ENCODE peak calls at places on chromosomes 16 and 17, in five cellular contexts. One of them, this sample, is unnamed.

GRCh38 chr16:75070055-75070841 is 46.3 kb downstream of the LDHD start:
- DNase-seq in NCI-H146: no peak
- DNase-seq in NCI-H446 treated with DMSO at 0.1 percent for 48 hours: peak; percentile 71
- DNase-seq in brain microvascular endothelial cell: no peak
- DNase-seq in amniotic stem cell: no peak
- DNase-seq in this sample: no peak

GRCh38 chr17:13256545-13256944 is 238.7 kb upstream of the ELAC2 start:
- DNase-seq in NCI-H146: peak; percentile 36
- DNase-seq in NCI-H446 treated with DMSO at 0.1 percent for 48 hours: no peak
- DNase-seq in brain microvascular endothelial cell: no peak
- DNase-seq in amniotic stem cell: no peak
- DNase-seq in this sample: no peak

GRCh38 chr17:32684087-32684828 is 192.7 kb downstream of the MYO1D start:
- DNase-seq in NCI-H146: peak; percentile 33
- DNase-seq in NCI-H446 treated with DMSO at 0.1 percent for 48 hours: no peak
- DNase-seq in brain microvascular endothelial cell: no peak
- DNase-seq in amniotic stem cell: no peak
- DNase-seq in this sample: no peak

GRCh38 chr17:32489320-32490100 is 2.7 kb downstream of the CDK5R1 start:
- DNase-seq in NCI-H146: peak; percentile 47
- DNase-seq in NCI-H446 treated with DMSO at 0.1 percent for 48 hours: no peak
- DNase-seq in brain microvascular endothelial cell: no peak
- DNase-seq in amniotic stem cell: no peak
- DNase-seq in this sample: no peak

GRCh38 chr16:31201511-31202401 is 804 bp downstream of the PYCARD start:
- DNase-seq in NCI-H146: peak; percentile 48
- DNase-seq in NCI-H446 treated with DMSO at 0.1 percent for 48 hours: no peak
- DNase-seq in brain microvascular endothelial cell: no peak
- DNase-seq in amniotic stem cell: no peak
- DNase-seq in this sample: no peak

GRCh38 chr17:48240562-48241130 is 133.1 kb downstream of the SNX11 start:
- DNase-seq in NCI-H146: no peak
- DNase-seq in NCI-H446 treated with DMSO at 0.1 percent for 48 hours: no peak
- DNase-seq in brain microvascular endothelial cell: peak; percentile 65
- DNase-seq in amniotic stem cell: no peak
- DNase-seq in this sample: no peak

GRCh38 chr17:28343491-28343932 is 8.0 kb downstream of the TNFAIP1 start:
- DNase-seq in NCI-H146: no peak
- DNase-seq in NCI-H446 treated with DMSO at 0.1 percent for 48 hours: no peak
- DNase-seq in brain microvascular endothelial cell: no peak
- DNase-seq in amniotic stem cell: no peak
- DNase-seq in this sample: no peak

GRCh38 chr17:81076097-81076754 is 41.3 kb downstream of the BAIAP2 start:
- DNase-seq in NCI-H146: peak; percentile 23
- DNase-seq in NCI-H446 treated with DMSO at 0.1 percent for 48 hours: no peak
- DNase-seq in brain microvascular endothelial cell: no peak
- DNase-seq in amniotic stem cell: no peak
- DNase-seq in this sample: peak; percentile 33

GRCh38 chr16:87559976-87560375 is 42.3 kb upstream of the JPH3 start:
- DNase-seq in NCI-H146: no peak
- DNase-seq in NCI-H446 treated with DMSO at 0.1 percent for 48 hours: no peak
- DNase-seq in brain microvascular endothelial cell: no peak
- DNase-seq in amniotic stem cell: no peak
- DNase-seq in this sample: no peak

GRCh38 chr16:709651-710499 is 4.3 kb upstream of the FBXL16 start:
- DNase-seq in NCI-H146: peak; percentile 95
- DNase-seq in NCI-H446 treated with DMSO at 0.1 percent for 48 hours: peak; percentile 66
- DNase-seq in brain microvascular endothelial cell: peak; percentile 96
- DNase-seq in amniotic stem cell: no peak
- DNase-seq in this sample: peak; percentile 94

GRCh38 chr16:85971877-85972638 is 73.1 kb downstream of the IRF8 start:
- DNase-seq in NCI-H146: no peak
- DNase-seq in NCI-H446 treated with DMSO at 0.1 percent for 48 hours: no peak
- DNase-seq in brain microvascular endothelial cell: no peak
- DNase-seq in amniotic stem cell: no peak
- DNase-seq in this sample: no peak

GRCh38 chr16:72210072-72210471 is 38.1 kb upstream of the PMFBP1 start:
- DNase-seq in NCI-H146: peak; percentile 62
- DNase-seq in NCI-H446 treated with DMSO at 0.1 percent for 48 hours: no peak
- DNase-seq in brain microvascular endothelial cell: no peak
- DNase-seq in amniotic stem cell: no peak
- DNase-seq in this sample: no peak

GRCh38 chr17:83079340-83079747 is at the start of gene METRNL:
- DNase-seq in NCI-H146: peak; percentile 36
- DNase-seq in NCI-H446 treated with DMSO at 0.1 percent for 48 hours: no peak
- DNase-seq in brain microvascular endothelial cell: peak; percentile 45
- DNase-seq in amniotic stem cell: peak; percentile 54
- DNase-seq in this sample: peak; percentile 17

GRCh38 chr16:53094013-53094630 is 39.3 kb downstream of the CHD9 start:
- DNase-seq in NCI-H146: peak; percentile 56
- DNase-seq in NCI-H446 treated with DMSO at 0.1 percent for 48 hours: no peak
- DNase-seq in brain microvascular endothelial cell: peak; percentile 48
- DNase-seq in amniotic stem cell: no peak
- DNase-seq in this sample: no peak

GRCh38 chr17:80486692-80487091 is 10.3 kb upstream of the NPTX1 start:
- DNase-seq in NCI-H146: no peak
- DNase-seq in NCI-H446 treated with DMSO at 0.1 percent for 48 hours: no peak
- DNase-seq in brain microvascular endothelial cell: no peak
- DNase-seq in amniotic stem cell: no peak
- DNase-seq in this sample: no peak

GRCh38 chr17:74045608-74046007 is 157.9 kb upstream of the RPL38 start:
- DNase-seq in NCI-H146: peak; percentile 8
- DNase-seq in NCI-H446 treated with DMSO at 0.1 percent for 48 hours: no peak
- DNase-seq in brain microvascular endothelial cell: no peak
- DNase-seq in amniotic stem cell: no peak
- DNase-seq in this sample: no peak

GRCh38 chr16:84361546-84361945 is 6.8 kb upstream of the ATP2C2 start:
- DNase-seq in NCI-H146: no peak
- DNase-seq in NCI-H446 treated with DMSO at 0.1 percent for 48 hours: no peak
- DNase-seq in brain microvascular endothelial cell: no peak
- DNase-seq in amniotic stem cell: no peak
- DNase-seq in this sample: no peak

GRCh38 chr16:5024632-5025031 is 9.1 kb downstream of the NAGPA start:
- DNase-seq in NCI-H146: peak; percentile 75
- DNase-seq in NCI-H446 treated with DMSO at 0.1 percent for 48 hours: no peak
- DNase-seq in brain microvascular endothelial cell: no peak
- DNase-seq in amniotic stem cell: no peak
- DNase-seq in this sample: peak; percentile 20

GRCh38 chr17:29874931-29875596 is 55.0 kb downstream of the SSH2 start:
- DNase-seq in NCI-H146: no peak
- DNase-seq in NCI-H446 treated with DMSO at 0.1 percent for 48 hours: no peak
- DNase-seq in brain microvascular endothelial cell: no peak
- DNase-seq in amniotic stem cell: no peak
- DNase-seq in this sample: no peak

GRCh38 chr16:10040136-10041080 is 141.8 kb downstream of the GRIN2A start:
- DNase-seq in NCI-H146: no peak
- DNase-seq in NCI-H446 treated with DMSO at 0.1 percent for 48 hours: no peak
- DNase-seq in brain microvascular endothelial cell: no peak
- DNase-seq in amniotic stem cell: no peak
- DNase-seq in this sample: no peak

GRCh38 chr16:65306722-65307121 is 184.9 kb upstream of the CDH11 start:
- DNase-seq in NCI-H146: no peak
- DNase-seq in NCI-H446 treated with DMSO at 0.1 percent for 48 hours: no peak
- DNase-seq in brain microvascular endothelial cell: no peak
- DNase-seq in amniotic stem cell: no peak
- DNase-seq in this sample: no peak

GRCh38 chr16:57051696-57052228 is 40.6 kb upstream of the CPNE2 start:
- DNase-seq in NCI-H146: no peak
- DNase-seq in NCI-H446 treated with DMSO at 0.1 percent for 48 hours: no peak
- DNase-seq in brain microvascular endothelial cell: no peak
- DNase-seq in amniotic stem cell: no peak
- DNase-seq in this sample: no peak

GRCh38 chr16:58417600-58417999 is 25.3 kb downstream of the GINS3 start:
- DNase-seq in NCI-H146: no peak
- DNase-seq in NCI-H446 treated with DMSO at 0.1 percent for 48 hours: no peak
- DNase-seq in brain microvascular endothelial cell: no peak
- DNase-seq in amniotic stem cell: no peak
- DNase-seq in this sample: no peak

GRCh38 chr17:79169861-79170260 is 95.2 kb downstream of the ENGASE start:
- DNase-seq in NCI-H146: no peak
- DNase-seq in NCI-H446 treated with DMSO at 0.1 percent for 48 hours: no peak
- DNase-seq in brain microvascular endothelial cell: no peak
- DNase-seq in amniotic stem cell: no peak
- DNase-seq in this sample: no peak

GRCh38 chr17:43042025-43042424 is 17.0 kb downstream of the RND2 start:
- DNase-seq in NCI-H146: no peak
- DNase-seq in NCI-H446 treated with DMSO at 0.1 percent for 48 hours: no peak
- DNase-seq in brain microvascular endothelial cell: no peak
- DNase-seq in amniotic stem cell: no peak
- DNase-seq in this sample: no peak

GRCh38 chr16:4799171-4799855 is 3.1 kb downstream of the ROGDI start:
- DNase-seq in NCI-H146: no peak
- DNase-seq in NCI-H446 treated with DMSO at 0.1 percent for 48 hours: no peak
- DNase-seq in brain microvascular endothelial cell: no peak
- DNase-seq in amniotic stem cell: no peak
- DNase-seq in this sample: no peak

GRCh38 chr17:45247429-45248131 is 14.3 kb downstream of the SPATA32 start:
- DNase-seq in NCI-H146: peak; percentile 99
- DNase-seq in NCI-H446 treated with DMSO at 0.1 percent for 48 hours: peak; percentile 82
- DNase-seq in brain microvascular endothelial cell: peak; percentile 41
- DNase-seq in amniotic stem cell: peak; percentile 29
- DNase-seq in this sample: peak; percentile 97

GRCh38 chr17:16438173-16438556 is 22.8 kb downstream of the TRPV2 start:
- DNase-seq in NCI-H146: no peak
- DNase-seq in NCI-H446 treated with DMSO at 0.1 percent for 48 hours: no peak
- DNase-seq in brain microvascular endothelial cell: no peak
- DNase-seq in amniotic stem cell: no peak
- DNase-seq in this sample: no peak

GRCh38 chr17:63675607-63676539 is 24.1 kb downstream of the LIMD2 start:
- DNase-seq in NCI-H146: peak; percentile 88
- DNase-seq in NCI-H446 treated with DMSO at 0.1 percent for 48 hours: no peak
- DNase-seq in brain microvascular endothelial cell: peak; percentile 89
- DNase-seq in amniotic stem cell: peak; percentile 73
- DNase-seq in this sample: no peak

GRCh38 chr16:79532785-79533184 is 67.8 kb downstream of the MAF start:
- DNase-seq in NCI-H146: no peak
- DNase-seq in NCI-H446 treated with DMSO at 0.1 percent for 48 hours: no peak
- DNase-seq in brain microvascular endothelial cell: no peak
- DNase-seq in amniotic stem cell: no peak
- DNase-seq in this sample: no peak

GRCh38 chr16:88478889-88479794 is 26.1 kb downstream of the ZFPM1 start:
- DNase-seq in NCI-H146: peak; percentile 7
- DNase-seq in NCI-H446 treated with DMSO at 0.1 percent for 48 hours: no peak
- DNase-seq in brain microvascular endothelial cell: no peak
- DNase-seq in amniotic stem cell: no peak
- DNase-seq in this sample: no peak

GRCh38 chr17:49959183-49959935 is 9.6 kb upstream of the DLX4 start:
- DNase-seq in NCI-H146: no peak
- DNase-seq in NCI-H446 treated with DMSO at 0.1 percent for 48 hours: no peak
- DNase-seq in brain microvascular endothelial cell: no peak
- DNase-seq in amniotic stem cell: no peak
- DNase-seq in this sample: no peak

GRCh38 chr17:49110504-49110903 is 22.1 kb upstream of the B4GALNT2 start:
- DNase-seq in NCI-H146: no peak
- DNase-seq in NCI-H446 treated with DMSO at 0.1 percent for 48 hours: no peak
- DNase-seq in brain microvascular endothelial cell: no peak
- DNase-seq in amniotic stem cell: no peak
- DNase-seq in this sample: no peak